ENCODE peak calls at places on chromosome 18, in nine cellular contexts. One of them, this sample, is unnamed.

GRCh38 chr18:21196426-21196825 is 45.6 kb upstream of the GREB1L start:
- DNase-seq in cardiac fibroblast: no peak
- DNase-seq in cardiac muscle cell: no peak
- DNase-seq in IMR-90: no peak
- DNase-seq in pancreas: no peak
- DNase-seq in endothelial cell: no peak
- DNase-seq in heart left ventricle: no peak
- DNase-seq in body of pancreas: no peak
- DNase-seq in lower lobe of right lung: no peak
- DNase-seq in this sample: no peak

GRCh38 chr18:22900558-22901183 is 32.5 kb upstream of the RBBP8 start:
- DNase-seq in cardiac fibroblast: no peak
- DNase-seq in cardiac muscle cell: peak; percentile 11
- DNase-seq in IMR-90: peak; percentile 3
- DNase-seq in pancreas: peak; percentile 60
- DNase-seq in endothelial cell: no peak
- DNase-seq in heart left ventricle: peak; percentile 27
- DNase-seq in body of pancreas: peak; percentile 83
- DNase-seq in lower lobe of right lung: no peak
- DNase-seq in this sample: no peak

GRCh38 chr18:34522627-34523026 is 187.5 kb upstream of the DTNA start:
- DNase-seq in cardiac fibroblast: no peak
- DNase-seq in cardiac muscle cell: no peak
- DNase-seq in IMR-90: no peak
- DNase-seq in pancreas: peak; percentile 58
- DNase-seq in endothelial cell: no peak
- DNase-seq in heart left ventricle: no peak
- DNase-seq in body of pancreas: peak; percentile 82
- DNase-seq in lower lobe of right lung: no peak
- DNase-seq in this sample: no peak

GRCh38 chr18:22683196-22683676 is 249.9 kb upstream of the RBBP8 start:
- DNase-seq in cardiac fibroblast: peak; percentile 83
- DNase-seq in cardiac muscle cell: peak; percentile 86
- DNase-seq in IMR-90: peak; percentile 93
- DNase-seq in pancreas: peak; percentile 83
- DNase-seq in endothelial cell: no peak
- DNase-seq in heart left ventricle: peak; percentile 53
- DNase-seq in body of pancreas: peak; percentile 90
- DNase-seq in lower lobe of right lung: no peak
- DNase-seq in this sample: peak; percentile 43

GRCh38 chr18:58544616-58545337 is 84.1 kb downstream of the ALPK2 start:
- DNase-seq in cardiac fibroblast: no peak
- DNase-seq in cardiac muscle cell: peak; percentile 9
- DNase-seq in IMR-90: no peak
- DNase-seq in pancreas: no peak
- DNase-seq in endothelial cell: no peak
- DNase-seq in heart left ventricle: no peak
- DNase-seq in body of pancreas: no peak
- DNase-seq in lower lobe of right lung: no peak
- DNase-seq in this sample: no peak

GRCh38 chr18:45321520-45321919 is 293.8 kb upstream of the SLC14A2 start:
- DNase-seq in cardiac fibroblast: no peak
- DNase-seq in cardiac muscle cell: no peak
- DNase-seq in IMR-90: no peak
- DNase-seq in pancreas: no peak
- DNase-seq in endothelial cell: no peak
- DNase-seq in heart left ventricle: peak; percentile 26
- DNase-seq in body of pancreas: peak; percentile 48
- DNase-seq in lower lobe of right lung: no peak
- DNase-seq in this sample: no peak

GRCh38 chr18:50651334-50651733 is 91.4 kb downstream of the MAPK4 start:
- DNase-seq in cardiac fibroblast: no peak
- DNase-seq in cardiac muscle cell: peak; percentile 52
- DNase-seq in IMR-90: no peak
- DNase-seq in pancreas: no peak
- DNase-seq in endothelial cell: no peak
- DNase-seq in heart left ventricle: no peak
- DNase-seq in body of pancreas: no peak
- DNase-seq in lower lobe of right lung: no peak
- DNase-seq in this sample: no peak

GRCh38 chr18:23967321-23968089 is 47.0 kb upstream of the TTC39C start:
- DNase-seq in cardiac fibroblast: no peak
- DNase-seq in cardiac muscle cell: no peak
- DNase-seq in IMR-90: no peak
- DNase-seq in pancreas: no peak
- DNase-seq in endothelial cell: no peak
- DNase-seq in heart left ventricle: no peak
- DNase-seq in body of pancreas: no peak
- DNase-seq in lower lobe of right lung: no peak
- DNase-seq in this sample: no peak

GRCh38 chr18:34039194-34039593 is 185.5 kb downstream of the NOL4 start:
- DNase-seq in cardiac fibroblast: no peak
- DNase-seq in cardiac muscle cell: no peak
- DNase-seq in IMR-90: no peak
- DNase-seq in pancreas: no peak
- DNase-seq in endothelial cell: no peak
- DNase-seq in heart left ventricle: no peak
- DNase-seq in body of pancreas: no peak
- DNase-seq in lower lobe of right lung: no peak
- DNase-seq in this sample: no peak

GRCh38 chr18:61471832-61472406 is 138.7 kb downstream of the CDH20 start:
- DNase-seq in cardiac fibroblast: no peak
- DNase-seq in cardiac muscle cell: no peak
- DNase-seq in IMR-90: no peak
- DNase-seq in pancreas: no peak
- DNase-seq in endothelial cell: no peak
- DNase-seq in heart left ventricle: no peak
- DNase-seq in body of pancreas: no peak
- DNase-seq in lower lobe of right lung: no peak
- DNase-seq in this sample: no peak

GRCh38 chr18:74768096-74768495 is 170.4 kb downstream of the ZNF407 start:
- DNase-seq in cardiac fibroblast: no peak
- DNase-seq in cardiac muscle cell: no peak
- DNase-seq in IMR-90: peak; percentile 11
- DNase-seq in pancreas: no peak
- DNase-seq in endothelial cell: no peak
- DNase-seq in heart left ventricle: no peak
- DNase-seq in body of pancreas: no peak
- DNase-seq in lower lobe of right lung: no peak
- DNase-seq in this sample: no peak

GRCh38 chr18:59835656-59836379 is 64.0 kb upstream of the PMAIP1 start:
- DNase-seq in cardiac fibroblast: peak; percentile 19
- DNase-seq in cardiac muscle cell: no peak
- DNase-seq in IMR-90: peak; percentile 17
- DNase-seq in pancreas: no peak
- DNase-seq in endothelial cell: no peak
- DNase-seq in heart left ventricle: no peak
- DNase-seq in body of pancreas: no peak
- DNase-seq in lower lobe of right lung: no peak
- DNase-seq in this sample: no peak

GRCh38 chr18:304887-305529 is 37.2 kb upstream of the THOC1 start:
- DNase-seq in cardiac fibroblast: no peak
- DNase-seq in cardiac muscle cell: no peak
- DNase-seq in IMR-90: no peak
- DNase-seq in pancreas: no peak
- DNase-seq in endothelial cell: no peak
- DNase-seq in heart left ventricle: no peak
- DNase-seq in body of pancreas: no peak
- DNase-seq in lower lobe of right lung: no peak
- DNase-seq in this sample: no peak

GRCh38 chr18:5787936-5788335 is 107.4 kb downstream of the TMEM200C start:
- DNase-seq in cardiac fibroblast: no peak
- DNase-seq in cardiac muscle cell: no peak
- DNase-seq in IMR-90: no peak
- DNase-seq in pancreas: no peak
- DNase-seq in endothelial cell: no peak
- DNase-seq in heart left ventricle: no peak
- DNase-seq in body of pancreas: peak; percentile 9
- DNase-seq in lower lobe of right lung: no peak
- DNase-seq in this sample: no peak
- TF ChIP-seq CTCF in cardiac fibroblast: no peak
- TF ChIP-seq CTCF in cardiac muscle cell: no peak
- TF ChIP-seq CTCF in IMR-90: no peak
- TF ChIP-seq CTCF in pancreas: no peak
- TF ChIP-seq CTCF in endothelial cell: no peak
- TF ChIP-seq CTCF in heart left ventricle: no peak
- TF ChIP-seq CTCF in body of pancreas: no peak
- TF ChIP-seq CTCF in lower lobe of right lung: no peak
- TF ChIP-seq CTCF in this sample: no peak

DNA sequence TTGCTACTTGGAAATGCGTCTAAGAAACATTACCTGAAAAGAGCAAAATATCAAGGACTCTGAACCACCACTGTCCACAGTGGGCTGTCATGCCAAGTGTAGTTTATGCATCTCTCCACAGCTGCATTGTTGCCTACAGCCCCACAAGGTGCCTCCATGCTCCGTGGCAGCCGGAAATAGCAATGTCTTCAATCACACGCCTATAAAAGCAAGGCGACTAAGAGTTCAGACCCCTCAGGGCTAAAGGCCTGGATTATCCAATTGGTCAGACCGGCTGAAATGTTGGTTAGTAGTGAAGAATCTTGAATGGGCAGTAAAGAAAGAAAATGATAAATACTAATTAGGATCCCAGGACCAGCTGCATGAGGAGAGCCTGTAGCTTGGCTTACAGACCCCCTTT is 114.0 kb upstream of the SLC35G4 start:
- DNase-seq in cardiac fibroblast: no peak
- DNase-seq in cardiac muscle cell: no peak
- DNase-seq in IMR-90: no peak
- DNase-seq in pancreas: no peak
- DNase-seq in endothelial cell: no peak
- DNase-seq in heart left ventricle: no peak
- DNase-seq in body of pancreas: no peak
- DNase-seq in lower lobe of right lung: no peak
- DNase-seq in this sample: no peak
- TF ChIP-seq CTCF in cardiac fibroblast: no peak
- TF ChIP-seq CTCF in cardiac muscle cell: no peak
- TF ChIP-seq CTCF in IMR-90: no peak
- TF ChIP-seq CTCF in pancreas: no peak
- TF ChIP-seq CTCF in endothelial cell: no peak
- TF ChIP-seq CTCF in heart left ventricle: no peak
- TF ChIP-seq CTCF in body of pancreas: no peak
- TF ChIP-seq CTCF in lower lobe of right lung: no peak
- TF ChIP-seq CTCF in this sample: no peak

GRCh38 chr18:77061946-77062517 is 70.6 kb downstream of the MBP start:
- DNase-seq in cardiac fibroblast: no peak
- DNase-seq in cardiac muscle cell: no peak
- DNase-seq in IMR-90: no peak
- DNase-seq in pancreas: no peak
- DNase-seq in endothelial cell: no peak
- DNase-seq in heart left ventricle: no peak
- DNase-seq in body of pancreas: no peak
- DNase-seq in lower lobe of right lung: peak; percentile 67
- DNase-seq in this sample: no peak

GRCh38 chr18:77061291-77061945 is 71.2 kb downstream of the MBP start:
- DNase-seq in cardiac fibroblast: peak; percentile 59
- DNase-seq in cardiac muscle cell: no peak
- DNase-seq in IMR-90: peak; percentile 84
- DNase-seq in pancreas: no peak
- DNase-seq in endothelial cell: no peak
- DNase-seq in heart left ventricle: no peak
- DNase-seq in body of pancreas: no peak
- DNase-seq in lower lobe of right lung: no peak
- DNase-seq in this sample: no peak

GRCh38 chr18:77057043-77057442 is 75.5 kb downstream of the MBP start:
- DNase-seq in cardiac fibroblast: no peak
- DNase-seq in cardiac muscle cell: peak; percentile 59
- DNase-seq in IMR-90: no peak
- DNase-seq in pancreas: no peak
- DNase-seq in endothelial cell: no peak
- DNase-seq in heart left ventricle: no peak
- DNase-seq in body of pancreas: no peak
- DNase-seq in lower lobe of right lung: peak; percentile 73
- DNase-seq in this sample: no peak

GRCh38 chr18:77058186-77058847 is 74.3 kb downstream of the MBP start:
- DNase-seq in cardiac fibroblast: peak; percentile 49
- DNase-seq in cardiac muscle cell: peak; percentile 66
- DNase-seq in IMR-90: no peak
- DNase-seq in pancreas: no peak
- DNase-seq in endothelial cell: no peak
- DNase-seq in heart left ventricle: peak; percentile 77
- DNase-seq in body of pancreas: peak; percentile 35
- DNase-seq in lower lobe of right lung: no peak
- DNase-seq in this sample: no peak

DNA sequence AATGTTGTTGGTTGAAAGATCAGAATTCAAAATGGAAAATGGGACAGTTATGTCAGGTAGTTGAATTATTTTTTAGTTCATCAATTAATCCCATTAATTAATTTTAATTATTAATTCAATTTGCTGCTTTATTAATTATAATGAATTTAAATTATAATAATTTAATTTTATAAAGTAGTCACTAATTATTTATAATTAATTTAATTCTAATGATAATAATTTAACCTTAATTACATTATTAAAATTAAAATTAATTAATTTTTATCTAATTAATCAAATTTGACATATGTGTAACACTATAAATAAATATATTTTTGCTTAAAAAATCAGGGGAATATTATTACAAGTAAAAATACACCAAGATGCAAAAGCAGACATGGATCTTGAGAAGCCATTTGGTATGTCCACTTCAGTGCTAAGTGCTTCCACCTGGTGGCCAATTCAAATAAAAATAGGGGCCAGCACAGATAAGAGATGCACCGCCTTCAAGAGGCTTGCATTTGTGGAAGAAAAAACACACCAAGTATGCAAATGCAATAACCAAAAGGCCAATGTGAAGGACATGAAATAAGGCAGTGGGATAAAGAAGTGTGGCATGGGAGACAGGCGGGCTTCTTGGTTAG is 73.2 kb downstream of the MBP start:
- DNase-seq in cardiac fibroblast: peak; percentile 87
- DNase-seq in cardiac muscle cell: peak; percentile 83
- DNase-seq in IMR-90: peak; percentile 76
- DNase-seq in pancreas: no peak
- DNase-seq in endothelial cell: peak; percentile 59
- DNase-seq in heart left ventricle: no peak
- DNase-seq in body of pancreas: peak; percentile 53
- DNase-seq in lower lobe of right lung: no peak
- DNase-seq in this sample: peak; percentile 61
- TF ChIP-seq CTCF in cardiac fibroblast: peak; percentile 55
- TF ChIP-seq CTCF in cardiac muscle cell: peak; percentile 57
- TF ChIP-seq CTCF in IMR-90: peak; percentile 58
- TF ChIP-seq CTCF in pancreas: peak; percentile 41
- TF ChIP-seq CTCF in endothelial cell: peak; percentile 63
- TF ChIP-seq CTCF in heart left ventricle: peak; percentile 39
- TF ChIP-seq CTCF in body of pancreas: peak; percentile 44
- TF ChIP-seq CTCF in lower lobe of right lung: peak; percentile 60
- TF ChIP-seq CTCF in this sample: peak; percentile 85

DNA sequence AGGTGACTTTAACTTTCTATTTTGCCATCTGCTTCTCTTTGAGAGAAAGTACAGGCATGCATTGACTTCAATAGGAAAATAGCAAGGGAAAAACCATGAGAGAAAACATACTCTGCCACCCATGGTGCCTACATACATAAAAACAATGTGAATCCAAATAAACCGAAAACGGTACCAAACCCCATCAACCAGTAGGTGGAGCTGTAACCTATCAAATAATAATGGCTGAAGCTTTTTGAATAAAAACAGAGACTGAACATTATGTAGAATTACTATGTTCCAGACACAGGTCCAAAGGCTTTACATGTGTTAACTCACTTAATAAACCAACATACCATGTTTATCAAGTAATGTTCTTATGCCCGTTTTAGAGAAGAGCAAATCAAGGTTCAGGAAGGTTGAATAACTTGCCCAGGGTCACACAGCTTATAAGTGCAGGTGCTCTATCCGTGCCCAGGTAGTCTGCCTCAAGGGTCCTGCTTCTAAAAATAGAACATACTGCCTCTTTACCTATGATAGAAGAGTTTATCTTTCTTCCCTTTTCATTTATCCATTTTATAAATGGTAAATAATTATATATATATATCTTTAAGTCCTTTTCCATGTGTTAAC is 293.9 kb upstream of the SYT4 start:
- DNase-seq in cardiac fibroblast: peak; percentile 71
- DNase-seq in cardiac muscle cell: peak; percentile 69
- DNase-seq in IMR-90: peak; percentile 47
- DNase-seq in pancreas: peak; percentile 31
- DNase-seq in endothelial cell: peak; percentile 55
- DNase-seq in heart left ventricle: no peak
- DNase-seq in body of pancreas: peak; percentile 48
- DNase-seq in lower lobe of right lung: no peak
- DNase-seq in this sample: peak; percentile 57
- TF ChIP-seq CTCF in cardiac fibroblast: peak; percentile 66
- TF ChIP-seq CTCF in cardiac muscle cell: peak; percentile 77
- TF ChIP-seq CTCF in IMR-90: peak; percentile 74
- TF ChIP-seq CTCF in pancreas: peak; percentile 61
- TF ChIP-seq CTCF in endothelial cell: peak; percentile 94
- TF ChIP-seq CTCF in heart left ventricle: peak; percentile 73
- TF ChIP-seq CTCF in body of pancreas: peak; percentile 70
- TF ChIP-seq CTCF in lower lobe of right lung: peak; percentile 76
- TF ChIP-seq CTCF in this sample: peak; percentile 92